ENCODE peak calls at places on chromosomes 3 and 15, in six cellular contexts. T is H1, X is K562, F is HepG2, P is GM12878, N is NT2/D1. G is an unnamed sample.

GRCh38 chr3:58063022-58063421 is 54.8 kb downstream of the FLNB start:
- DNase-seq in F (no peak), P (no peak), N (no peak), T (no peak), X (no peak), G (no peak)

GRCh38 chr15:37932522-37932921 is 1.9 kb upstream of the TMCO5A start:
- DNase-seq in P (no peak), N (no peak), T (no peak), F (no peak), X (no peak), G (no peak)

GRCh38 chr3:196288141-196288460 is 575 bp upstream of the PCYT1A start:
- DNase-seq in X (no peak), P (no peak), N (no peak), T (no peak), F (no peak), G (no peak)

GRCh38 chr3:4675704-4676103 is 182.6 kb downstream of the ITPR1 start:
- DNase-seq in T (no peak), F (no peak), X (no peak), P (no peak), N (no peak), G (no peak)

GRCh38 chr3:42503957-42504333 is 1.5 kb downstream of the VIPR1 start:
- DNase-seq in P (no peak), X (no peak), F (no peak), T (peak), N (no peak), G (no peak)

GRCh38 chr3:176767385-176767784 is 429.9 kb downstream of the TBL1XR1 start:
- DNase-seq in X (no peak), T (no peak), F (no peak), N (no peak), P (no peak), G (peak)

GRCh38 chr3:124764746-124765145 is 34.5 kb downstream of the UMPS start:
- DNase-seq in X (no peak), P (no peak), N (no peak), T (no peak), F (no peak), G (no peak)

GRCh38 chr3:106119691-106120090 is 250.9 kb upstream of the CBLB start:
- DNase-seq in F (no peak), X (no peak), T (no peak), N (no peak), P (no peak), G (no peak)

GRCh38 chr3:6273878-6274277 is 587.0 kb upstream of the GRM7 start:
- DNase-seq in T (no peak), P (no peak), N (no peak), X (no peak), F (no peak), G (no peak)

GRCh38 chr15:71752604-71753289 is 57.6 kb upstream of the NR2E3 start:
- DNase-seq in F (peak), T (no peak), P (no peak), N (peak), X (no peak), G (peak)

GRCh38 chr3:9883676-9884554 is 3.9 kb upstream of the CIDEC start:
- DNase-seq in F (no peak), X (no peak), N (no peak), P (no peak), T (no peak), G (no peak)

GRCh38 chr3:70078778-70079177 is 79.2 kb downstream of the SAMMSON start:
- DNase-seq in X (no peak), T (no peak), N (no peak), P (no peak), F (no peak), G (no peak)

GRCh38 chr15:31238906-31239305 is 87.7 kb upstream of the KLF13 start:
- DNase-seq in T (no peak), N (no peak), F (no peak), P (no peak), X (no peak), G (no peak)

GRCh38 chr3:43539321-43539720 is 82.5 kb downstream of the ANO10 start:
- DNase-seq in P (no peak), N (peak), F (no peak), T (no peak), X (no peak), G (no peak)

GRCh38 chr3:178352300-178353021 is 183.8 kb upstream of the KCNMB2 start:
- DNase-seq in P (no peak), T (no peak), X (no peak), F (no peak), N (peak), G (no peak)

GRCh38 chr3:94028093-94028837 is at the start of gene STX19:
- DNase-seq in F (no peak), P (no peak), T (no peak), X (no peak), N (no peak), G (peak)

GRCh38 chr15:95557226-95558046 is 773.1 kb upstream of the NR2F2 start:
- DNase-seq in F (peak), T (no peak), N (no peak), X (peak), P (peak), G (peak)

GRCh38 chr3:45496550-45496949 is 98.0 kb upstream of the LIMD1 start:
- DNase-seq in T (no peak), P (no peak), N (no peak), X (no peak), F (no peak), G (no peak)

GRCh38 chr3:42756681-42757213 is 16.3 kb downstream of the CCDC13 start:
- DNase-seq in F (no peak), N (no peak), P (no peak), X (no peak), T (peak), G (no peak)

GRCh38 chr15:75033809-75034208 is 10.4 kb downstream of the PPCDC start:
- DNase-seq in F (no peak), N (no peak), P (no peak), T (no peak), X (no peak), G (no peak)

GRCh38 chr3:152225176-152225575 is 43.6 kb upstream of the MBNL1 start:
- DNase-seq in T (no peak), F (no peak), P (no peak), N (no peak), X (no peak), G (no peak)

GRCh38 chr3:125433091-125433534 is 58.0 kb upstream of the ZNF148 start:
- DNase-seq in N (no peak), P (no peak), T (peak), X (peak), F (no peak), G (no peak)

GRCh38 chr3:187708696-187709095 is 6.3 kb upstream of the RTP2 start:
- DNase-seq in P (no peak), F (no peak), N (no peak), X (no peak), T (no peak), G (no peak)

GRCh38 chr3:106820726-106821362 is 556.4 kb upstream of the CCDC54 start:
- DNase-seq in F (no peak), X (no peak), T (no peak), P (no peak), N (no peak), G (no peak)

GRCh38 chr3:160136421-160136820 is 88.8 kb upstream of the C3orf80 start:
- DNase-seq in N (no peak), X (no peak), F (no peak), T (no peak), P (no peak), G (no peak)

GRCh38 chr15:33671456-33671855 is 296.8 kb upstream of the CHRM5 start:
- DNase-seq in T (no peak), P (peak), N (no peak), F (no peak), X (no peak), G (no peak)

GRCh38 chr3:32960404-32961160 is 9.1 kb downstream of the CCR4 start:
- DNase-seq in T (peak), N (no peak), X (no peak), P (no peak), F (no peak), G (no peak)

GRCh38 chr3:38516669-38517068 is 20.5 kb downstream of the EXOG start:
- DNase-seq in T (no peak), X (no peak), P (no peak), F (no peak), N (no peak), G (no peak)

GRCh38 chr3:35777065-35777464 is 137.7 kb downstream of the ARPP21 start:
- DNase-seq in F (no peak), N (no peak), T (no peak), P (no peak), X (no peak), G (no peak)

GRCh38 chr3:14248849-14249523 is 70.4 kb downstream of the LSM3 start:
- DNase-seq in T (no peak), P (no peak), X (no peak), F (peak), N (no peak), G (no peak)

GRCh38 chr3:66023728-66024390 is 14.9 kb downstream of the MAGI1 start:
- DNase-seq in T (no peak), X (no peak), P (no peak), N (no peak), F (no peak), G (no peak)

GRCh38 chr3:52650437-52650836 is 35.3 kb downstream of the PBRM1 start:
- DNase-seq in N (no peak), X (peak), P (no peak), F (no peak), T (no peak), G (no peak)

GRCh38 chr3:163890661-163891060 is 1187.6 kb downstream of the SI start:
- DNase-seq in N (no peak), T (no peak), X (no peak), F (no peak), P (no peak), G (no peak)

GRCh38 chr3:30294241-30294667 is 312.1 kb upstream of the TGFBR2 start:
- DNase-seq in F (no peak), X (no peak), P (no peak), T (no peak), N (no peak), G (no peak)

GRCh38 chr3:141538568-141538967 is 51.7 kb downstream of the RASA2 start:
- DNase-seq in T (no peak), X (no peak), F (no peak), N (no peak), P (no peak), G (no peak)

GRCh38 chr15:92579486-92579885 is 76.1 kb downstream of the FAM174B start:
- DNase-seq in X (no peak), F (no peak), N (no peak), P (no peak), T (no peak), G (no peak)

GRCh38 chr3:50370594-50370993 is 11.3 kb upstream of the TMEM115 start:
- DNase-seq in P (no peak), F (no peak), X (peak), T (no peak), N (no peak), G (no peak)

GRCh38 chr3:71681224-71681668 is 44.0 kb downstream of the EIF4E3 start:
- DNase-seq in T (peak), N (peak), P (no peak), X (peak), F (peak), G (peak)

GRCh38 chr15:73284073-73284472 is 84.7 kb downstream of the HCN4 start:
- DNase-seq in T (no peak), X (no peak), F (no peak), N (no peak), P (no peak), G (no peak)

GRCh38 chr15:47781527-47781926 is 64.2 kb downstream of the SEMA6D start:
- DNase-seq in N (no peak), F (no peak), P (no peak), X (no peak), T (no peak), G (no peak)

GRCh38 chr15:47773163-47773562 is 55.9 kb downstream of the SEMA6D start:
- DNase-seq in X (no peak), F (no peak), T (no peak), N (no peak), P (no peak), G (no peak)

DNA sequence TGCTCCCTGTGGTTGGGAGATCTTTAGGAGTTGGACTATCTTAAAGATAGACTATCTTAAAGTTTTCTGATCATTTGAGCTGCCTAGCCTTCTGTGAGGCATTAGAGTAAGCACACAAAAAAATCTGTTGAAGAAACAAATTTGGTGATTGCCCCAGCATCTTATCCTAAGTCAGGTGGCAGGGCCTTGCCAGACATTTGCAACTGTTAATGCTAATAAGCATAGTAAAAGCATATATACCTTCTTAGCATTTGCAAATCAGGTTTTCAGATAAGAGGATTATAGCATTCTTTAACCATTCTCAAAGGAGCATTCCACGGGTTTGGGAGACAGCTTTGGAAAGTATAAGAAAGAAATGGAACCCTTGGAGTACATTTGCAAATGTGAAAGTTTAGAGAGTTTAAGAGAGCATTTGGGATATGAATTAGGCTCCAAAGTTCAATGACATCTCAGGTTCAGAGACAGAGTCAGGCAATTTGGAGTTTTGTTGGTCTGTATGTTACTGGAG is 61.0 kb downstream of the SEMA6D start:
- DNase-seq in X (no peak), P (no peak), F (no peak), N (peak), T (no peak), G (no peak)
- TF ChIP-seq ZNF274 in X (no peak), P (no peak), F (no peak), N (no peak), T (no peak), G (no peak)

DNA sequence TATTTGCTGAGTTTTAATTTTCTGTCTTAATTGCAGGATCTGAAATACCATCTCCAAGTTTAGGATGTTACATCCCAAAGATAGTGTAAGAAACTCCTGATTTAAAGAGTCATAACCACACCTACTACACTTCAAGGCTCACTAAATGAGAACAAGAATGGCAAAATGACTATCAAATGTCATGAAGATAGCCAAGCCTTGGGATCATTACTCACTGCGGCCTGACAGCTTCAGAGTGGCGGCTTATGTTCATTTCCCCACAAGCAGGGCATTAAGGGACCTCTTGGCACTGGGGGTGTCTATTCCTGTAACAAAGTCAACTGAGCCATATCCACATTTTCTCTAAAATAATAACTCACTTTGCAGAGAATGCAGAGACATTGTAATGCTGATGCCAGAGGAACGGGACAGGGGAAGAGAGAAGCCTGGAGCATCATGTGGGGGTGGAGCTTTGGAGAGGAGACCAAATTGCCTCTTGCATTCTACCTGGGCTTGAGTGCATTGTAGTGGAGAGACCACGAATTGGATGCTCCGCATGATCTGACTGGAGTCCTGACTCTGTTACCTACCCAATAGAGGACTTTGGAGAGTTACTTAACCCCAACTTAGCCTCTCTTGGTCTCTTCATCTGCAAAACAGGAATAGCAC is 219.2 kb downstream of the OPA1 start:
- DNase-seq in T (no peak), N (peak), P (no peak), F (no peak), X (no peak), G (no peak)
- TF ChIP-seq ZNF274 in T (no peak), N (no peak), P (no peak), F (no peak), X (no peak), G (no peak)

GRCh38 chr15:29871401-29871800 is 49.1 kb upstream of the TJP1 start:
- DNase-seq in P (no peak), F (no peak), N (no peak), X (no peak), T (no peak), G (no peak)
- TF ChIP-seq ZNF274 in P (no peak), F (no peak), N (no peak), X (no peak), T (no peak), G (no peak)

GRCh38 chr15:66155065-66155464 is 98.5 kb downstream of the MEGF11 start:
- DNase-seq in T (no peak), P (no peak), N (no peak), X (no peak), F (no peak), G (no peak)
- TF ChIP-seq ZNF274 in T (no peak), P (no peak), N (no peak), X (no peak), F (no peak), G (no peak)

GRCh38 chr3:132180337-132180791 is 136.8 kb upstream of the ACP3 start:
- DNase-seq in N (peak), T (peak), F (peak), P (peak), X (peak), G (peak)
- TF ChIP-seq ZNF274 in N (no peak), T (no peak), F (no peak), P (no peak), X (no peak), G (no peak)